ENCODE peak calls at places on chromosome 15, in five cellular contexts. B, W, U, F and G are unnamed samples.

GRCh38 chr15:55574096-55574495 is 14.0 kb downstream of the PYGO1 start:
- DNase-seq in B (no peak), W (no peak), U (no peak), F (no peak), G (no peak)

GRCh38 chr15:64246364-64247189 is 83.8 kb upstream of the PPIB start:
- DNase-seq in B (peak; percentile 83), W (peak; percentile 70), U (peak; percentile 46), F (peak; percentile 93), G (peak; percentile 11)

GRCh38 chr15:92808611-92809063 is 91.5 kb upstream of the CHD2 start:
- DNase-seq in B (peak; percentile 77), W (no peak), U (no peak), F (peak; percentile 43), G (no peak)

GRCh38 chr15:55737373-55737772 is 5.6 kb downstream of the PRTG start:
- DNase-seq in B (peak; percentile 89), W (peak; percentile 70), U (no peak), F (peak; percentile 5), G (peak; percentile 91)

GRCh38 chr15:68646156-68646555 is 67.4 kb downstream of the CORO2B start:
- DNase-seq in B (no peak), W (no peak), U (no peak), F (no peak), G (no peak)

GRCh38 chr15:39438260-39438659 is 142.6 kb upstream of the THBS1 start:
- DNase-seq in B (no peak), W (no peak), U (no peak), F (no peak), G (no peak)

GRCh38 chr15:42825599-42825998 is 88.7 kb upstream of the CDAN1 start:
- DNase-seq in B (no peak), W (no peak), U (no peak), F (no peak), G (no peak)

GRCh38 chr15:40762919-40763800 is 708 bp upstream of the GCHFR start:
- DNase-seq in B (peak; percentile 60), W (peak; percentile 98), U (peak; percentile 64), F (peak; percentile 11), G (no peak)

GRCh38 chr15:33324609-33325008 is 13.8 kb downstream of the RYR3 start:
- DNase-seq in B (no peak), W (no peak), U (no peak), F (no peak), G (no peak)

GRCh38 chr15:44719293-44719999 is 8.1 kb downstream of the B2M start:
- DNase-seq in B (no peak), W (peak; percentile 44), U (no peak), F (peak; percentile 69), G (no peak)

GRCh38 chr15:68644088-68644904 is 65.5 kb downstream of the CORO2B start:
- DNase-seq in B (peak; percentile 58), W (no peak), U (no peak), F (peak; percentile 90), G (no peak)

GRCh38 chr15:57554063-57554820 is 37.5 kb upstream of the MYZAP start:
- DNase-seq in B (peak; percentile 51), W (peak; percentile 59), U (no peak), F (no peak), G (no peak)

GRCh38 chr15:57554821-57555185 is 36.9 kb upstream of the MYZAP start:
- DNase-seq in B (no peak), W (no peak), U (no peak), F (no peak), G (no peak)

GRCh38 chr15:57552678-57553334 is 38.9 kb upstream of the MYZAP start:
- DNase-seq in B (no peak), W (no peak), U (no peak), F (no peak), G (no peak)

GRCh38 chr15:57551717-57552677 is 39.7 kb upstream of the MYZAP start:
- DNase-seq in B (peak; percentile 98), W (peak; percentile 80), U (peak; percentile 82), F (peak; percentile 70), G (peak; percentile 73)

GRCh38 chr15:57553526-57553925 is 38.2 kb upstream of the MYZAP start:
- DNase-seq in B (peak; percentile 57), W (no peak), U (peak; percentile 68), F (no peak), G (no peak)
- H2AK5ac ChIP-seq in B (no peak overlapping the region), W (peak overlapping the region; percentile 4), U (no peak overlapping the region), F (peak overlapping the region; percentile 17), G (peak overlapping the region; percentile 21)

DNA sequence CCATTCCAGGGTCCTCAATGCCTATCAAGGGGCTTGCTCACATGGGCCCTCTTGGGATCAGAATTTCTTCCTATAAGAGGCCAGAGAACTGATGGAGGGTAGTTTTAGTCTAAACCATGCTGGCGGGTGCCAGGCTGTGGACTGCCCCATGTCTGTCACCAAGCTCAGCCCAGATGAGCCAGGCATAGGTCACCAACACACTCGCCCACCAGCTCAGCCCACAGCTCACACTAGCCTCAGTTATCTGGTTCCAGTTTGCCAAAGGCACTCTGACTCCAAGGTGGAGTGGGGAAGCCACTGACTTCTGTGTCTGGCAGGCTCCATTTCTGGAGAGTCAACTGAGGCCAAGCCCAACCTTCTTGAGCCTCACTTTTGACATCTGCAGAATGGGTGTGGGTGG is 50.7 kb upstream of the INSYN1 start:
- DNase-seq in B (no peak), W (no peak), U (no peak), F (no peak), G (no peak)
- H2AK5ac ChIP-seq in B (no peak overlapping the region), W (no peak overlapping the region), U (no peak overlapping the region), F (no peak overlapping the region), G (no peak overlapping the region)

DNA sequence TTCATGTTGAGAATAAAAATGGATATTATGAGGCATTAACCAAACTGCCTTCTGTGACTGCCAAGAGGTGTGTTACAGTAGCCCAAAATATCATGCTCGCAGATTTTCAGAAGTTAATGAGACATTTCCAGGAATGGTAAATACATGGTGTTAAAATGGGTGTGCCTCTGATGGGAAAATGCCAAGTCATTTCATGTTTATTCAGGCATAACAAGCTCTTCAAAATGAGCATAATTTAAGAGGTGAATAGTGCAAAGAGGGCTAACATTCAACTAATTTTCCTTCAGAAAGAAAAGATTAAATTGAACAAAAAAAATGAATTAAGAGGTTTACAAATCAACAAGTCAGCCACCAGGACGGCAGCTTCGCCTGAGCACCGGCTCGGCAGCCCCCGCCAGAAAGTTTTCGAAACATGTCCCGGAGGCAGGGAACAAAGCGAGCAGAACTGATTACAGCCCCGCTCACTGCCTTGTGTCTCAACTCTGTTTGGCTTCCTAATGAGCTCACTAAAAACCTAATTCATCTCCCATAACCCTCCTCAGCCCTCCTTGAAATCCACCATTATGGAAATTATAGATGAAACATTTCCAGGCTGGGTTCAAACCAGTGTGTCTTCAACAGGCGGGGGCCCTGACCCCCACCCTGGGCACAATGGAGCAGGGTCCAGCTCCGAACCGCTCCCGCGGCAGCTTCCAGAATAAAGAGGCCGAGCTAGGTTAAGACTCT is 44.0 kb downstream of the MEIS2 start:
- DNase-seq in B (no peak), W (no peak), U (no peak), F (no peak), G (peak; percentile 51)
- H2AK5ac ChIP-seq in B (no peak overlapping the region), W (peak overlapping the region; percentile 15), U (no peak overlapping the region), F (no peak overlapping the region), G (no peak overlapping the region)

GRCh38 chr15:50685191-50685975 is 1.2 kb downstream of the TRPM7 start:
- DNase-seq in B (no peak), W (no peak), U (no peak), F (peak; percentile 32), G (no peak)
- H2AK5ac ChIP-seq in B (no peak overlapping the region), W (no peak overlapping the region), U (no peak overlapping the region), F (peak overlapping the region; percentile 6), G (no peak overlapping the region)

GRCh38 chr15:78058401-78058935 is 19.0 kb downstream of the TBC1D2B start:
- DNase-seq in B (no peak), W (no peak), U (no peak), F (no peak), G (no peak)

GRCh38 chr15:78056714-78057269 is 20.7 kb downstream of the TBC1D2B start:
- DNase-seq in B (no peak), W (no peak), U (no peak), F (peak; percentile 45), G (no peak)

GRCh38 chr15:78059110-78059839 is 18.2 kb downstream of the TBC1D2B start:
- DNase-seq in B (no peak), W (no peak), U (no peak), F (peak; percentile 63), G (no peak)

GRCh38 chr15:78055923-78056713 is 21.4 kb downstream of the TBC1D2B start:
- DNase-seq in B (peak; percentile 49), W (no peak), U (no peak), F (no peak), G (no peak)

DNA sequence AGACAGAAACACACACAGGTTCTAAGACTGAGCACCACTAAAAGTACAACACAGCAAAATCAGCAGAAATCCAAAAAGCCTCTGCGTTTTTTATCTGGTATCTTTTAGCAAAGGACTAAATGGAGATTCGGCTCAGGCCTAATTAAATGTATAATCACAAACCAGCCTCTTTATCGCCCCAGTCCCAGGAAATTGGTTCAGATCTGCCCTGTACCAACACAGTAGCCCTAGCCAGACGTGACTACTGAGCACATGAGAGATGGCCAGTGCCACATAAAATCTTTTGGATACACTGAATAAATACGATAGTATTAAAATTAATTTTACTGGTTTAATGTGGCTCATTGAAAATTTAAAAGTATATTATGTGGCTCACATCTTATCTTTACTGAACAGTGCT is 19.7 kb downstream of the TBC1D2B start:
- DNase-seq in B (no peak), W (no peak), U (no peak), F (no peak), G (no peak)
- H2AK5ac ChIP-seq in B (no peak overlapping the region), W (no peak overlapping the region), U (no peak overlapping the region), F (no peak overlapping the region), G (no peak overlapping the region)

DNA sequence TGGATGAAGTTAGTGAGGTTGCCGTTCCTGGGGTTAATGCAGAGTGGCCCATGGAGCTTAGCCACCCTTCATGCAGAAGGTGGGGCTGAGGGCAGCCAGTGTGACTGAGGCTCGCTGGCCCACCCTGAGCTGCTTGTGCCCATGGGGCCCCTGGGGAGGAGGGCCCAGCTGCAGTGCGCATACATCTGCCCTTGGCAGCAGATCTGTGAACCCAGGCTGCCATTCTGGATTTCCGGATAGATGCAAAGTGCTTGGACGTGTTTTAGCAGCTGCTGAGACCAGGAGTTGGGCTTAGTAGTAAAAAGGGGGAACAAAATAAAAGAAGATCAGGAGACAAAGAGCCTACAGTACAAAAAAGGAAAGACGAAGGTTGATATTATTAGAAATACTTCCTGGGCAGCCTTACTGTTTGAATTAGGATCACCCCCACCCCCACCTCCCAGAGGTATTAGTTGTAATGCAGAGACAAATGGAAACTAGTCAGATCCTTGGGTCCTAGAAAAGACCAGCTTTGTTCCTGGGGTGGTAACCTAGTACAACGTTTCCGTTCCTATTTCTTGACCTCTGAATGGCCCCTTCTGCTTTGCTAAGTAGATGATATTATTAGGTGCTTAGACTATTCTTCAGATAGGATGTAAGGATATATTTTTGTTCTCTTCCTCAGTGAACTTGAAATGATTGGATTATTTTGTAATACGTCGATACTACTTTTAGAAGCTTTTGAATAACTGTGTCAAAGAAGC is 70.3 kb downstream of the IGF1R start:
- DNase-seq in B (no peak), W (no peak), U (no peak), F (no peak), G (no peak)
- H2AK5ac ChIP-seq in B (no peak overlapping the region), W (peak overlapping the region; percentile 74), U (no peak overlapping the region), F (no peak overlapping the region), G (no peak overlapping the region)

GRCh38 chr15:78072080-78072892 is 5.2 kb downstream of the TBC1D2B start:
- DNase-seq in B (no peak), W (no peak), U (no peak), F (peak; percentile 66), G (no peak)
- H2AK5ac ChIP-seq in B (peak overlapping the region; percentile 28), W (no peak overlapping the region), U (no peak overlapping the region), F (peak overlapping the region; percentile 76), G (no peak overlapping the region)